ENCODE peak calls at places on chromosomes 6 and 20, in nine cellular contexts. T is fibroblast of lung, K is PC-9, L is hepatocyte, E is HCT116, H is SK-N-SH, X is DND-41, F is H9, A is OCI-LY7. P is an unnamed sample.

GRCh38 chr20:7195704-7196103 is 428.2 kb downstream of the BMP2 start:
- DNase-seq in T (peak; percentile 97), K (no peak), L (no peak), E (no peak), H (no peak), X (no peak), F (no peak), A (no peak), P (peak; percentile 71)

GRCh38 chr6:87095056-87095527 is at the start of gene CGA:
- DNase-seq in T (peak; percentile 28), K (no peak), L (no peak), E (no peak), H (no peak), X (no peak), F (no peak), A (no peak), P (no peak)

GRCh38 chr20:16922834-16923233 is 174.7 kb downstream of the OTOR start:
- DNase-seq in T (peak; percentile 93), K (no peak), L (peak; percentile 31), E (no peak), H (no peak), X (no peak), F (no peak), A (no peak), P (peak; percentile 90)

GRCh38 chr20:63261808-63262528 is 7.7 kb upstream of the NKAIN4 start:
- DNase-seq in T (no peak), K (no peak), L (no peak), E (no peak), H (no peak), X (no peak), F (no peak), A (no peak), P (no peak)

GRCh38 chr6:36079596-36079995 is 50.7 kb upstream of the MAPK13 start:
- DNase-seq in T (no peak), K (no peak), L (no peak), E (no peak), H (no peak), X (no peak), F (no peak), A (no peak), P (no peak)

GRCh38 chr6:15870354-15871043 is 207.7 kb upstream of the DTNBP1 start:
- DNase-seq in T (no peak), K (no peak), L (no peak), E (no peak), H (peak; percentile 4), X (no peak), F (no peak), A (no peak), P (peak; percentile 71)

GRCh38 chr6:32220021-32220420 is 3.8 kb downstream of the NOTCH4 start:
- DNase-seq in T (no peak), K (no peak), L (no peak), E (no peak), H (no peak), X (no peak), F (no peak), A (no peak), P (no peak)

GRCh38 chr6:111423960-111424846 is 58.8 kb downstream of the REV3L start:
- DNase-seq in T (peak; percentile 62), K (peak; percentile 1), L (no peak), E (no peak), H (peak; percentile 63), X (peak; percentile 59), F (no peak), A (no peak), P (peak; percentile 21)

GRCh38 chr6:84618046-84618752 is 146.2 kb downstream of the TBX18 start:
- DNase-seq in T (peak; percentile 92), K (no peak), L (no peak), E (no peak), H (no peak), X (no peak), F (no peak), A (no peak), P (peak; percentile 92)

GRCh38 chr6:127202676-127203075 is 64.0 kb upstream of the RNF146 start:
- DNase-seq in T (peak; percentile 55), K (no peak), L (no peak), E (no peak), H (no peak), X (no peak), F (no peak), A (no peak), P (peak; percentile 36)

GRCh38 chr6:122817766-122818165 is 28.7 kb downstream of the SMPDL3A start:
- DNase-seq in T (no peak), K (no peak), L (no peak), E (no peak), H (no peak), X (no peak), F (no peak), A (no peak), P (no peak)

GRCh38 chr20:59122377-59122932 is 41.2 kb upstream of the ZNF831 start:
- DNase-seq in T (no peak), K (no peak), L (no peak), E (no peak), H (no peak), X (no peak), F (no peak), A (peak; percentile 38), P (no peak)

GRCh38 chr20:63317601-63318291 is 24.8 kb downstream of the COL20A1 start:
- DNase-seq in T (no peak), K (no peak), L (no peak), E (no peak), H (no peak), X (no peak), F (no peak), A (no peak), P (no peak)

GRCh38 chr20:41889125-41889870 is 271.1 kb upstream of the CHD6 start:
- DNase-seq in T (no peak), K (no peak), L (no peak), E (peak; percentile 1), H (peak; percentile 47), X (peak; percentile 13), F (peak; percentile 37), A (peak; percentile 4), P (no peak)

GRCh38 chr6:92777146-92777740 is 642.1 kb downstream of the EPHA7 start:
- DNase-seq in T (peak; percentile 36), K (no peak), L (peak; percentile 61), E (no peak), H (no peak), X (no peak), F (no peak), A (peak; percentile 57), P (peak; percentile 2)

GRCh38 chr6:53466257-53466656 is 78.6 kb downstream of the GCLC start:
- DNase-seq in T (peak; percentile 25), K (peak; percentile 13), L (peak; percentile 37), E (no peak), H (no peak), X (no peak), F (no peak), A (no peak), P (peak; percentile 50)

GRCh38 chr6:30061766-30062458 is 847 bp downstream of the POLR1H start:
- DNase-seq in T (peak; percentile 29), K (peak; percentile 27), L (peak; percentile 29), E (no peak), H (peak; percentile 38), X (peak; percentile 64), F (no peak), A (peak; percentile 57), P (peak; percentile 57)

GRCh38 chr6:48061630-48062029 is 49.4 kb downstream of the PTCHD4 start:
- DNase-seq in T (peak; percentile 55), K (no peak), L (no peak), E (no peak), H (no peak), X (no peak), F (no peak), A (no peak), P (peak; percentile 40)

GRCh38 chr6:146914563-146915483 is 289.4 kb upstream of the STXBP5 start:
- DNase-seq in T (peak; percentile 98), K (peak; percentile 37), L (peak; percentile 74), E (peak; percentile 84), H (peak; percentile 8), X (no peak), F (no peak), A (no peak), P (peak; percentile 97)

GRCh38 chr6:146917182-146917581 is 287.0 kb upstream of the STXBP5 start:
- DNase-seq in T (no peak), K (no peak), L (no peak), E (no peak), H (no peak), X (no peak), F (no peak), A (no peak), P (no peak)

GRCh38 chr6:146916435-146917015 is 287.7 kb upstream of the STXBP5 start:
- DNase-seq in T (no peak), K (no peak), L (no peak), E (no peak), H (no peak), X (no peak), F (no peak), A (no peak), P (peak; percentile 15)

GRCh38 chr6:146913842-146914562 is 290.2 kb upstream of the STXBP5 start:
- DNase-seq in T (peak; percentile 100), K (peak; percentile 80), L (peak; percentile 91), E (peak; percentile 82), H (peak; percentile 10), X (no peak), F (peak; percentile 89), A (no peak), P (peak; percentile 97)

GRCh38 chr6:146915671-146916127 is 288.5 kb upstream of the STXBP5 start:
- DNase-seq in T (peak; percentile 64), K (no peak), L (no peak), E (no peak), H (no peak), X (no peak), F (no peak), A (no peak), P (peak; percentile 81)
- H3K27ac ChIP-seq in T (peak overlapping the region; percentile 100), K (peak overlapping the region; percentile 95), L (peak overlapping the region; percentile 91), E (peak overlapping the region; percentile 83), H (peak overlapping the region; percentile 100), X (no peak overlapping the region), F (no peak overlapping the region), A (no peak overlapping the region), P (peak overlapping the region; percentile 100)

GRCh38 chr6:134714679-134715078 is 235.2 kb downstream of the ALDH8A1 start:
- DNase-seq in T (peak; percentile 76), K (peak; percentile 72), L (peak; percentile 33), E (no peak), H (no peak), X (peak; percentile 6), F (no peak), A (no peak), P (peak; percentile 12)
- H2AFZ ChIP-seq in T (no peak overlapping the region), K (no peak overlapping the region), L (no peak overlapping the region), E (no peak overlapping the region), H (no peak overlapping the region), X (no peak overlapping the region), F (no peak overlapping the region), A (no peak overlapping the region), P (no peak overlapping the region)

DNA sequence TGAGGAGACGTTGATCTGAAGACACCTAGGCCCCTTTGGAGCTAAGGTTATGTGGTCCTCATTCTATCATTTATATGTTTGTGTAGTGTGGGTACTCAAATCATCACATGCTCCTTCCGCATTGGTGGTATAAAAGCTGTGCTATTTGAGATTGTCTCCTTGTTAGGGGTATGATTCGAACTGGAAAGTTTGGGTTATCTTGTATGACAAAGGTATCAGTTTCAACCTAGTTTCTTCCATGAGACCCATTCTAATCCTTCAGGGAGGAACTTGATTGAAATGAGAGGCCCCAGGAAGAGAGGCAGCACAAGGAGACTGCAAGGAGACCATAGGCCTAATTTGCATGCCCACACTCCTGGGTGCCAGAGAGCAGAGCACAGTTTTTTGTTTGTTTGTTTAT is 104.2 kb upstream of the TIAM2 start:
- DNase-seq in T (no peak), K (no peak), L (no peak), E (no peak), H (no peak), X (no peak), F (no peak), A (no peak), P (no peak)
- H3K79me2 ChIP-seq in T (no peaks in the 10 kb centered on the region), K (no peaks in the 10 kb centered on the region), L (peaks cover 5% of the 10 kb centered on the region), E (no peaks in the 10 kb centered on the region), H (peaks cover 17% of the 10 kb centered on the region), X (no peaks in the 10 kb centered on the region), F (no peaks in the 10 kb centered on the region), A (no peaks in the 10 kb centered on the region), P (no peaks in the 10 kb centered on the region)

GRCh38 chr6:54935739-54936138 is 89.2 kb downstream of the FAM83B start:
- DNase-seq in T (peak; percentile 65), K (peak; percentile 40), L (peak; percentile 54), E (peak; percentile 94), H (no peak), X (no peak), F (no peak), A (no peak), P (peak; percentile 40)
- H3K27ac ChIP-seq in T (no peak overlapping the region), K (peak overlapping the region; percentile 77), L (peak overlapping the region; percentile 57), E (peak overlapping the region; percentile 59), H (no peak overlapping the region), X (no peak overlapping the region), F (no peak overlapping the region), A (no peak overlapping the region), P (no peak overlapping the region)

P was measured in GM23248.